ENCODE peak calls at places on chromosomes 3 and 15, in seven cellular contexts. N is CD8-positive, alpha-beta T cell; E is adipocyte; X is stomach; O is MM.1S; C is CD4-positive, CD25-positive, alpha-beta regulatory T cell; I is SJSA1. H is an unnamed sample. For H3K9me3, the result is how much of the 10 kb centered on the place peaks cover.

GRCh38 chr3:125916376-125916978 is 52.5 kb upstream of the ROPN1B start:
- DNase-seq in I (peak), N (peak), E (peak), C (peak), O (peak), X (peak), H (peak)

GRCh38 chr15:88255109-88255495 is 1.4 kb downstream of the NTRK3 start:
- DNase-seq in I (no peak), X (no peak), E (no peak), N (no peak), O (no peak), C (no peak), H (no peak)

GRCh38 chr3:22555753-22556152 is 647.4 kb upstream of the UBE2E2 start:
- DNase-seq in X (no peak), N (no peak), I (no peak), C (no peak), E (no peak), O (no peak), H (no peak)

GRCh38 chr3:53195602-53196574 is 34.9 kb downstream of the PRKCD start:
- DNase-seq in O (peak), X (peak), C (peak), N (peak), I (peak), E (peak), H (peak)

GRCh38 chr3:138939563-138940241 is 7.2 kb downstream of the FOXL2 start:
- DNase-seq in N (no peak), C (no peak), I (no peak), O (no peak), E (no peak), X (no peak), H (no peak)

GRCh38 chr15:89409184-89409992 is 74.8 kb upstream of the POLG start:
- DNase-seq in N (no peak), X (no peak), O (no peak), E (peak), I (no peak), C (no peak), H (no peak)

GRCh38 chr3:155753038-155753647 is 8.3 kb upstream of the PLCH1 start:
- DNase-seq in O (peak), C (no peak), X (no peak), E (peak), N (no peak), I (no peak), H (no peak)

GRCh38 chr3:99344216-99344615 is 294.2 kb upstream of the COL8A1 start:
- DNase-seq in N (no peak), C (no peak), O (no peak), E (peak), I (no peak), X (no peak), H (no peak)

GRCh38 chr3:66405701-66406091 is 95.1 kb downstream of the LRIG1 start:
- DNase-seq in I (peak), O (no peak), C (no peak), E (peak), X (no peak), N (no peak), H (no peak)

GRCh38 chr3:138781012-138781470 is 53.7 kb downstream of the PIK3CB start:
- DNase-seq in I (no peak), O (peak), C (peak), E (no peak), X (peak), N (peak), H (no peak)

GRCh38 chr3:107855710-107856109 is 235.1 kb downstream of the CD47 start:
- DNase-seq in O (no peak), N (no peak), C (no peak), I (no peak), E (peak), X (no peak), H (no peak)

DNA sequence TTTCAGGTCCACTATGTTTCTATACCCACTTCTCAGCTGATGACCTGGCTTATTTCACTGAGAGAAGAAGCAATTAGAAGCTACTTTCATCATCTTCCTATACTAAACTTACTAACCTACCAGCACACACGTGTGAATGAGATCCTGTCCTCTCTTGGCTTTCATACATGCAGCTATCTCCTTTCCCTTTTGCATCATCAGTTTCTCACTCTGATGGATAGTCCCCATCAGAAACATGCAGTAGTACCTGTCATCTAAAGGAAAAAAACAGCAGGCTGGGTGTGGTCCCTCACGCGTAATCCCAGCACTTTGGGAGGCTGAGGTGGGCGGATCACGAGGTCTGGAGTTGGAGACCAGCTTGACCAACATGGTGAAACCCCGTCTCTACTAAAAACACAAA is 237.6 kb upstream of the C2CD4B start:
- DNase-seq in O (no peak), C (no peak), E (no peak), X (no peak), I (no peak), N (no peak), H (no peak)
- H3K9me3 ChIP-seq in O (under half), C (under half), E (under half), X (under half), I (under half), N (under half), H (under half)

GRCh38 chr15:98830034-98830634 is 177.5 kb downstream of the PGPEP1L start:
- DNase-seq in X (no peak), E (no peak), O (no peak), N (no peak), C (no peak), I (no peak), H (no peak)
- H3K9me3 ChIP-seq in X (half or more), E (half or more), O (under half), N (under half), C (under half), I (under half), H (under half)

DNA sequence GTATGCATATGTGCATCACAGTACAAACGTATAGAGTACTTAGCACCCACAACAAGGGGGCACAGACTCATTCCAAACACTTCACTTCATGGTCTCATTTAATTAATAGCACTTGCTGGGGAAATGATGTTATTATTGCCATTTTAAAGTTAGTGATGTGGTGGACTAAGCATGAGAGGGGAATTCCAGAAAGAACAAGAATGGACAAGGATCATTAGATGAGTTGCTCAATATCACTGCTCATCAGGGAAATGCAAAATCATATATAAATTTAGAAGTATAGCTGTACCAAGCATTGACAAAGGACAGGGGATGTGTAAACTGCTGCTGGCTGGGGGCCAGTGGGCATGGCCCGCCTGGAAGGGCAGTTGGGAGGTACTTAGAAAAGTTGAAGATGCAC is 14.7 kb downstream of the PRR20G start:
- DNase-seq in C (no peak), N (no peak), I (no peak), X (no peak), O (no peak), E (no peak), H (no peak)
- H3K9me3 ChIP-seq in C (under half), N (under half), I (under half), X (under half), O (under half), E (under half), H (under half)

GRCh38 chr3:21331321-21331720 is 419.7 kb downstream of the ZNF385D start:
- DNase-seq in I (no peak), C (no peak), X (no peak), E (peak), N (no peak), O (no peak), H (no peak)
- H3K9me3 ChIP-seq in I (under half), C (under half), X (under half), E (under half), N (under half), O (under half), H (under half)

DNA sequence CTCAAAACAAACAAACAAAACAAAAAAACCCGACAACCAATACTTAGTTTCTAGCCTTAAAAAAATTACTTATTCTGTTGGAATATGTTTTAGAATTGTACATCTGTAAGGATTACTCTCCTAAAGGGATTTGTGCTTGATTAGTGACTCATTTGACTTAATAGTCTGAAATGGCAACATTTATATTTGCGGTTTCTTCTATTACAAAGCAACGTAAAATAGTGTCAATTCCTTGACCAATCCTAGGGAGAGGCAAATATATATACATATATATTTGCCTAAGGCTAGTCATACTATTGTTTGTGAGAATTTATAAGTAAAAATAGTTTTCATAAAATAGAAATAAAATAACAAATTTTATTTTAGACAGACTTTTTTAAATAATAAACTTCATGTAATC is 39.7 kb downstream of the C3orf62 start:
- DNase-seq in X (no peak), C (no peak), E (no peak), I (no peak), O (no peak), N (no peak), H (no peak)
- H3K9me3 ChIP-seq in X (under half), C (under half), E (under half), I (under half), O (under half), N (under half), H (under half)

GRCh38 chr15:23539892-23540291 is 25.6 kb upstream of the MKRN3 start:
- DNase-seq in E (no peak), X (no peak), N (no peak), O (no peak), I (no peak), C (no peak), H (no peak)

GRCh38 chr15:23538657-23539056 is 26.8 kb upstream of the MKRN3 start:
- DNase-seq in O (no peak), I (no peak), C (no peak), E (no peak), N (no peak), X (no peak), H (no peak)

GRCh38 chr15:23532019-23532418 is 33.5 kb upstream of the MKRN3 start:
- DNase-seq in N (no peak), X (no peak), C (no peak), O (no peak), E (peak), I (no peak), H (no peak)

DNA sequence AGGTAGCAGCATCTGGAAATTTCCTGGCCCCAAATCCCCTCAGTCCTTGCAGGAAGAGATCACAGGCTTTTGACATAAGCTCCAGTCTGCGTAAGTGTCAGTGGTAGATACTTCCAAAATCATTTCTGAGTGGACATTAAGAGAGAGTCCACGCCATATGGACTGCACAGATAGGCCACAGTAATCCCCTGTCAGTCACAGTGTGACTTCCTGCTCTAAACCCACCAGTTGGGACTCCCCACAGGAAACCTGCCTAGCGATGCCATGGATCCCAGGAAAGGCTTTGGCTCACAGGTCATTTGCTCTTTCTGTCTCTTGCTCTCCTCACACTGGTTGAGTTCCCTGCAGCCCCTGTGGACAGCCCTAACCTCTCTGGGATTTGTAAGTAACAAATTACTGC is 28.8 kb upstream of the MKRN3 start:
- DNase-seq in O (no peak), I (no peak), N (no peak), X (no peak), C (no peak), E (no peak), H (no peak)
- H3K9me3 ChIP-seq in O (under half), I (under half), N (under half), X (under half), C (under half), E (under half), H (under half)